ENCODE peak calls at places on chromosomes 4 and X, in eight cellular contexts. Q is HFFc6, E is H7, J is ovary, V is NCI-H1930, K is cardiac muscle cell, N is iPS-NIHi11, Z is posterior vena cava. W is an unnamed sample.

GRCh38 chr4:106287353-106287969 is 28.5 kb downstream of the TBCK start:
- DNase-seq in Q (peak), E (no peak), J (no peak), V (no peak), K (no peak), N (no peak), Z (no peak), W (no peak)

GRCh38 chrX:102129473-102129872 is 4.0 kb downstream of the TCEAL2 start:
- DNase-seq in Q (no peak), E (no peak), J (no peak), V (no peak), K (no peak), N (no peak), Z (no peak), W (no peak)

GRCh38 chr4:14915018-14915417 is 87.3 kb upstream of the CPEB2 start:
- DNase-seq in Q (no peak), E (no peak), J (no peak), V (no peak), K (no peak), N (no peak), Z (no peak), W (no peak)

GRCh38 chr4:45693746-45694145 is 430.1 kb downstream of the GABRG1 start:
- DNase-seq in Q (no peak), E (no peak), J (no peak), V (no peak), K (peak), N (peak), Z (no peak), W (no peak)

GRCh38 chr4:41535911-41536361 is 2.0 kb upstream of the LIMCH1 start:
- DNase-seq in Q (no peak), E (no peak), J (no peak), V (no peak), K (no peak), N (no peak), Z (no peak), W (no peak)

GRCh38 chr4:23814606-23815005 is 75.2 kb downstream of the PPARGC1A start:
- DNase-seq in Q (no peak), E (no peak), J (no peak), V (no peak), K (no peak), N (no peak), Z (no peak), W (no peak)

GRCh38 chr4:77203380-77204197 is 46.6 kb downstream of the CCNG2 start:
- DNase-seq in Q (peak), E (peak), J (peak), V (peak), K (peak), N (peak), Z (no peak), W (peak)

GRCh38 chrX:135484636-135485289 is 35.7 kb upstream of the INTS6L start:
- DNase-seq in Q (peak), E (peak), J (no peak), V (no peak), K (peak), N (peak), Z (no peak), W (no peak)

GRCh38 chr4:73055241-73055897 is 14.1 kb downstream of the COX18 start:
- DNase-seq in Q (no peak), E (no peak), J (no peak), V (no peak), K (no peak), N (no peak), Z (no peak), W (no peak)

GRCh38 chr4:40908297-40908696 is 158.5 kb downstream of the NSUN7 start:
- DNase-seq in Q (no peak), E (peak), J (no peak), V (no peak), K (no peak), N (peak), Z (no peak), W (peak)

GRCh38 chr4:116400480-116400879 is 684.9 kb downstream of the TRAM1L1 start:
- DNase-seq in Q (no peak), E (no peak), J (no peak), V (no peak), K (no peak), N (no peak), Z (no peak), W (no peak)

GRCh38 chr4:89784686-89785227 is 52.2 kb downstream of the SNCA start:
- DNase-seq in Q (no peak), E (no peak), J (no peak), V (no peak), K (no peak), N (no peak), Z (no peak), W (no peak)

GRCh38 chrX:100296183-100296753 is 113.8 kb downstream of the PCDH19 start:
- DNase-seq in Q (no peak), E (peak), J (peak), V (no peak), K (no peak), N (peak), Z (peak), W (no peak)

GRCh38 chr4:173507471-173508385 is 22.3 kb downstream of the HAND2 start:
- DNase-seq in Q (no peak), E (peak), J (no peak), V (no peak), K (peak), N (peak), Z (peak), W (no peak)

GRCh38 chr4:12534684-12535083 is 949.5 kb downstream of the RAB28 start:
- DNase-seq in Q (no peak), E (no peak), J (no peak), V (no peak), K (no peak), N (no peak), Z (no peak), W (no peak)

GRCh38 chrX:150092549-150092948 is 154.3 kb upstream of the EOLA2 start:
- DNase-seq in Q (no peak), E (no peak), J (no peak), V (no peak), K (peak), N (no peak), Z (no peak), W (no peak)

GRCh38 chr4:108891921-108892320 is 129.1 kb upstream of the ETNPPL start:
- DNase-seq in Q (no peak), E (no peak), J (no peak), V (no peak), K (no peak), N (no peak), Z (no peak), W (no peak)

GRCh38 chr4:107734120-107734519 is 14.1 kb upstream of the PAPSS1 start:
- DNase-seq in Q (no peak), E (peak), J (no peak), V (no peak), K (peak), N (peak), Z (no peak), W (no peak)

GRCh38 chr4:8365353-8365752 is 75.2 kb downstream of the ACOX3 start:
- DNase-seq in Q (no peak), E (no peak), J (no peak), V (no peak), K (no peak), N (no peak), Z (peak), W (no peak)

GRCh38 chr4:1501754-1502500 is 95.7 kb upstream of the NKX1-1 start:
- DNase-seq in Q (no peak), E (no peak), J (no peak), V (no peak), K (no peak), N (peak), Z (peak), W (no peak)

GRCh38 chrX:154719132-154719675 is 31.7 kb downstream of the GAB3 start:
- DNase-seq in Q (peak), E (no peak), J (no peak), V (no peak), K (no peak), N (no peak), Z (no peak), W (no peak)

GRCh38 chr4:127482049-127482448 is 150.7 kb upstream of the INTU start:
- DNase-seq in Q (no peak), E (no peak), J (no peak), V (no peak), K (no peak), N (no peak), Z (no peak), W (no peak)

GRCh38 chr4:86935833-86936721 is 1.3 kb downstream of the AFF1 start:
- DNase-seq in Q (peak), E (peak), J (peak), V (no peak), K (peak), N (peak), Z (peak), W (peak)

GRCh38 chr4:74793757-74794340 is 474 bp downstream of the BTC start:
- DNase-seq in Q (no peak), E (peak), J (peak), V (peak), K (peak), N (peak), Z (peak), W (peak)

GRCh38 chr4:146073517-146073916 is 102.0 kb upstream of the LSM6 start:
- DNase-seq in Q (no peak), E (no peak), J (no peak), V (no peak), K (no peak), N (no peak), Z (no peak), W (no peak)

W was measured in sigmoid colon.